ENCODE peak calls at places on chromosomes 1 and 21, in five cellular contexts. U is GM12878, J is K562, B is H1, X is HepG2. S is an unnamed sample.

GRCh38 chr1:4652631-4653327 is 1.6 kb upstream of the AJAP1 start:
- DNase-seq in X (peak), J (peak), B (peak), U (no peak), S (peak)

GRCh38 chr1:65694933-65695332 is 97.8 kb upstream of the PDE4B start:
- DNase-seq in X (no peak), J (no peak), B (no peak), U (no peak), S (no peak)

GRCh38 chr1:160326393-160326792 is 16.7 kb downstream of the COPA start:
- DNase-seq in B (no peak), U (no peak), J (no peak), X (no peak), S (no peak)

GRCh38 chr1:223733898-223734852 is 21.8 kb downstream of the CAPN2 start:
- DNase-seq in J (no peak), U (no peak), X (no peak), B (no peak), S (no peak)

GRCh38 chr1:155145491-155145890 is 5.2 kb upstream of the DPM3 start:
- DNase-seq in X (no peak), J (no peak), U (no peak), B (no peak), S (no peak)

GRCh38 chr1:100835866-100836842 is 58.5 kb downstream of the EXTL2 start:
- DNase-seq in U (no peak), J (no peak), X (no peak), B (no peak), S (no peak)

GRCh38 chr1:53559391-53559815 is 100.2 kb downstream of the DMRTB1 start:
- DNase-seq in U (no peak), B (no peak), X (no peak), J (no peak), S (no peak)

GRCh38 chr21:39676054-39676771 is 63.5 kb downstream of the B3GALT5 start:
- DNase-seq in B (no peak), X (peak), U (peak), J (no peak), S (no peak)

GRCh38 chr1:169618367-169618766 is 11.6 kb downstream of the SELP start:
- DNase-seq in X (no peak), U (no peak), B (no peak), J (no peak), S (no peak)

GRCh38 chr1:115596080-115596795 is 45.5 kb upstream of the VANGL1 start:
- DNase-seq in X (no peak), J (no peak), U (no peak), B (no peak), S (no peak)

GRCh38 chr1:53949023-53949611 is 3.0 kb downstream of the LRRC42 start:
- DNase-seq in B (peak), X (peak), U (no peak), J (peak), S (no peak)

GRCh38 chr1:103514920-103515503 is 10.5 kb upstream of the RNPC3 start:
- DNase-seq in X (peak), U (peak), J (peak), B (no peak), S (peak)

GRCh38 chr1:18526436-18527275 is 45.9 kb downstream of the KLHDC7A start:
- DNase-seq in J (peak), U (no peak), X (no peak), B (no peak), S (no peak)

GRCh38 chr1:245277276-245277675 is 122.5 kb downstream of the KIF26B start:
- DNase-seq in X (peak), U (no peak), B (peak), J (no peak), S (no peak)

GRCh38 chr1:177645491-177645890 is 324.4 kb downstream of the SEC16B start:
- DNase-seq in X (no peak), J (no peak), B (no peak), U (no peak), S (no peak)

GRCh38 chr1:9912264-9912936 is 2.3 kb upstream of the CTNNBIP1 start:
- DNase-seq in X (peak), B (no peak), J (peak), U (no peak), S (no peak)

DNA sequence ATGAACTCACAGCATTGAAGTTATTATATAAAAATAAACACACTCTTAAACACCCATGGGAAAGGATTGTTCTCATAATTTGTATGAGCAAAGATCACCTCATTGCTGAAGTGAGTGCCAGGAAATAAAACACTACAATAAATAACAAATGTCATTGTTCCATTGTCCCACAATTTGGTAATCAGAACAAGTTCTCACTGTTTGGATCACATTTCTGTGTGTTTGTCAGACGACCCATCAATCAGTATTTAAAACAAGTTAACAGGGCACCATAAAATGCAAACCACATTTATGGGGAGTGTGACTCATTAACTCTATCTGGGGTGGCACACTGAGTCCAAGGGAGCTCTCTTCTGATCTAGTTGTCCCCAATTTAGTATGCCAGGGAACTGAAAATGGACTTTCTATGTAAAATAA is 124.5 kb downstream of the PTPRC start:
- DNase-seq in X (no peak), B (no peak), J (no peak), U (no peak), S (peak)
- TF ChIP-seq SRF in X (no peak), B (no peak), J (no peak), U (no peak), S (no peak)

GRCh38 chr1:26318338-26319064 is 743 bp downstream of the CD52 start:
- DNase-seq in B (no peak), U (no peak), J (no peak), X (no peak), S (no peak)

GRCh38 chr1:26317143-26317542 is 615 bp upstream of the CD52 start:
- DNase-seq in X (no peak), U (no peak), B (no peak), J (no peak), S (no peak)

GRCh38 chr1:26320896-26321295 is 3.1 kb downstream of the CD52 start:
- DNase-seq in X (no peak), B (no peak), U (no peak), J (no peak), S (no peak)

GRCh38 chr1:26315874-26316850 is 1.6 kb upstream of the CD52 start:
- DNase-seq in X (no peak), U (no peak), J (peak), B (no peak), S (no peak)

GRCh38 chr1:26317612-26318337 is at the start of gene CD52:
- DNase-seq in U (peak), B (no peak), J (peak), X (no peak), S (no peak)
- TF ChIP-seq SRF in U (no peak), B (no peak), J (no peak), X (no peak), S (no peak)

DNA sequence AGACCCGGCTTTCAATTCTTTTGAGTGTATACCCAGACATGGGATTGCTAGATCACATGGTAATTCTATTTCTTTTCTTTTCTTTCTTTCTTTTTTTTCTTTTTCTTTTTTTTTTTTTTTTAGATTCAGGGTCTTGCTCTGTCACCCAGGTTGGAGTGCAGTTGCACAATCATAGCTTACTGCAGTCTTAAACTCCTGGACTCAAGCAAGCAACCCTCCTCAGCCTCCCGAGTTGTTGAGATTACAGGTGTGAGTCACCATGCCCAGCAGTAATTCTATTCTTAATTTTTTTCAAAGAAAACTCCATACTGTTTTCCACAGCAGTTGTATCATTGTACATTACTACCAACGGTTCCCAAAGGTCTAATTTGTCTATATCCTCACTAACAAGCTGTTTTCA is 13.5 kb upstream of the RNF186 start:
- DNase-seq in X (no peak), J (no peak), B (no peak), U (no peak), S (no peak)
- TF ChIP-seq SRF in X (no peak), J (no peak), B (no peak), U (no peak), S (no peak)

DNA sequence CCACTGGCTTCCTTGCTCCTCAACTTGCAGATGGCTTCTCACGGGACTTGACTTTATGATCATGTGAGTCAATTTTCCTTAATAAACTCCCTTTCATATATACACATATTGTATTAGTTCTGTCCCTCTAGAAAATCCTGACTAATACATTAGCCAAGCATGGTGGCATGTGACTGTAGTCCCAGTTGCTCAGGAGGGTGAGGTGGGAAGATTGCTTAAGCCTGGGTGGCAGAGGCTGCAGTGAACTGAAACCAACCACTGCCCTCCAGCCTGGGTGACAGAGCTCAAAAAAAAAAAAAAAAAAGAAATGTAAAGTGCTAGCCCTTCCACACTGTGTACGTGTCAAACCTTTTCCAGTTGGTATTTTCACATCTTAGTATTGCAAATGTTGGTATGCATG is 857.0 kb downstream of the LTN1 start:
- DNase-seq in X (no peak), U (no peak), B (no peak), J (no peak), S (no peak)
- TF ChIP-seq SRF in X (no peak), U (no peak), B (no peak), J (no peak), S (no peak)

GRCh38 chr1:230306158-230306557 is 120.0 kb downstream of the PGBD5 start:
- DNase-seq in J (no peak), U (no peak), B (no peak), X (no peak), S (no peak)
- TF ChIP-seq SRF in J (no peak), U (no peak), B (no peak), X (no peak), S (no peak)

GRCh38 chr1:207825719-207826556 is 74.1 kb downstream of the CD46 start:
- DNase-seq in U (peak), J (peak), B (no peak), X (peak), S (no peak)
- TF ChIP-seq SRF in U (no peak), J (no peak), B (no peak), X (no peak), S (no peak)

GRCh38 chr1:109760581-109761226 is 3.0 kb downstream of the EPS8L3 start:
- DNase-seq in U (no peak), X (no peak), B (peak), J (no peak), S (no peak)
- TF ChIP-seq SRF in U (no peak), X (no peak), B (no peak), J (no peak), S (no peak)

GRCh38 chr1:20152599-20152930 is 13.4 kb downstream of the PLA2G2F start:
- DNase-seq in B (no peak), X (no peak), U (no peak), J (no peak), S (no peak)

GRCh38 chr1:20153000-20153418 is 13.9 kb downstream of the PLA2G2F start:
- DNase-seq in B (no peak), X (no peak), U (no peak), J (no peak), S (no peak)

GRCh38 chr1:20154306-20154831 is 15.2 kb downstream of the PLA2G2F start:
- DNase-seq in B (no peak), J (no peak), X (no peak), U (no peak), S (no peak)

GRCh38 chr1:20160034-20160433 is 20.9 kb downstream of the PLA2G2F start:
- DNase-seq in U (no peak), B (no peak), J (no peak), X (no peak), S (peak)

DNA sequence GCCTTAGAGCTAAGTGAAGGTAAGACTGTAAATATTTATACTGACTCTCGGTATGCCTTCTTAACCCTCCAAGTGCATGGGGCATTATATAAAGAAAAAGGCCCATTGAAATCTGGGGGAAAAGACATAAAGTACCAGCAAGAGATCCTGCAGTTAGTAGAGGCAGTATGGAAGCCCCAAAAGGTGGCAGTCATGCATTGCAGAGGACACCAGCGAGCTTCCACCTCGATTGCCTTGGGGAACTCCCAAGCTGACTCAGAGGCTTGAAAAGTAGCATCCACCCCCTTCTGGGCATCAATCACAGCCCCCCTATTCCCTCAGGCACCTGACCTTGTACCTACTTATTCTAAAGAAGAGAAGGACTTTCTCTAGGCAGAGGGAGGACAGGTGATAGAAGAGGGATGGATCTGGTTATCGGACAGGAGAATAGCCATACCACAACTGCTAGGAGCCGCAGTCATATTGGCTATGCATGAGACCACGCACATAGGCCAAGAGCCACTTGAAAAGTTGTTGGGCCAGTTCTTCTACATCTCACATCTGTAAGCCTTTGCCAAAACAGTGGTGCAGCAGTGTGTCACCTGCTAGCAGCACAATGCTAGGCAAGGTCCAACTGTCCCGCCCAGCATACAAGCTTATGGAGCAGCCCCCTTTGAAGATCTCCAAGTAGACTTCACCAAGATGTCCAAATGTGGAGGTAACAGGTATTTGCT is 19.4 kb downstream of the PLA2G2F start:
- DNase-seq in J (no peak), X (no peak), B (no peak), U (no peak), S (no peak)
- TF ChIP-seq SRF in J (no peak), X (no peak), B (no peak), U (no peak), S (no peak)

DNA sequence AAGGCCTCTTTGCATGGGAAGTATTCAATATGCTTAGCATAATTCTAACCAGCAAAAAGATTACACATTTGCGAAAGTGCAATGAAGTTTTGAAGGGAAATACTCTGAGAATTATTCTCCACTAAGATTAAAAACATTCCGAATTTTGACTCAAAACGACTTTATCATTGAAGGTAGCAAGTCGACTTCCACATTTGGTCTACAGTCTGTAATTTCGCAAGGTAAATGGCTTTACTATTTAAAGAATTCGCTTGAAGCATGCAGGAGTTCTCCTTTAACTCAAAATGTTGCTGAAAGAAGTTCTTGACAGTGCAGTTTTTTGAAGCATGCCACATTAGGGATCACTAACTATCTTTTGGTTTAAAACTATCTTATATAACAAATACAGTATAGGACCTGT is 161.0 kb upstream of the HP1BP3 start:
- DNase-seq in U (no peak), J (no peak), X (no peak), B (no peak), S (no peak)
- TF ChIP-seq SRF in U (no peak), J (no peak), X (no peak), B (no peak), S (no peak)

GRCh38 chr1:168605443-168605842 is 29.0 kb downstream of the XCL1 start:
- DNase-seq in X (no peak), J (no peak), B (no peak), U (no peak), S (no peak)

GRCh38 chr1:168606096-168606495 is 29.7 kb downstream of the XCL1 start:
- DNase-seq in J (no peak), B (no peak), X (no peak), U (no peak), S (no peak)

GRCh38 chr1:168607872-168608428 is 31.5 kb downstream of the XCL1 start:
- DNase-seq in X (no peak), U (no peak), B (no peak), J (no peak), S (no peak)

GRCh38 chr1:168610111-168610510 is 33.7 kb downstream of the XCL1 start:
- DNase-seq in X (no peak), B (no peak), J (no peak), U (no peak), S (no peak)

GRCh38 chr1:168609133-168609715 is 32.8 kb downstream of the XCL1 start:
- DNase-seq in J (no peak), X (no peak), B (peak), U (no peak), S (no peak)
- TF ChIP-seq SRF in J (no peak), X (no peak), B (no peak), U (no peak), S (no peak)